ENCODE peak calls at places on chromosomes 3 and 15, in four cellular contexts. U is stomach, S is A549, T is ovary. H is an unnamed sample.

GRCh38 chr3:184899953-184900595 is 88.1 kb downstream of the VPS8 start:
- DNase-seq in U (no peak), S (no peak), T (no peak), H (no peak)

GRCh38 chr3:137163241-137163916 is 205.6 kb downstream of the IL20RB start:
- DNase-seq in U (no peak), S (no peak), T (peak), H (no peak)

GRCh38 chr15:80920271-80920699 is 69.3 kb downstream of the MESD start:
- DNase-seq in U (no peak), S (no peak), T (no peak), H (no peak)

GRCh38 chr3:136018876-136019275 is 53.3 kb downstream of the PPP2R3A start:
- DNase-seq in U (no peak), S (no peak), T (no peak), H (no peak)

GRCh38 chr3:149790265-149790664 is 2.1 kb downstream of the ANKUB1 start:
- DNase-seq in U (no peak), S (no peak), T (no peak), H (no peak)

GRCh38 chr3:98563661-98564281 is 29.6 kb downstream of the CPOX start:
- DNase-seq in U (no peak), S (no peak), T (no peak), H (no peak)

GRCh38 chr3:169243122-169243521 is 420.4 kb downstream of the MECOM start:
- DNase-seq in U (no peak), S (no peak), T (no peak), H (no peak)

GRCh38 chr15:70267306-70267705 is 169.6 kb upstream of the TLE3 start:
- DNase-seq in U (no peak), S (no peak), T (no peak), H (no peak)

GRCh38 chr3:94431831-94432230 is 369.0 kb downstream of the NSUN3 start:
- DNase-seq in U (no peak), S (no peak), T (no peak), H (no peak)

GRCh38 chr3:13113346-13114335 is 40.4 kb upstream of the IQSEC1 start:
- DNase-seq in U (no peak), S (no peak), T (no peak), H (peak)

GRCh38 chr3:30641612-30642251 is 35.3 kb downstream of the TGFBR2 start:
- DNase-seq in U (no peak), S (no peak), T (no peak), H (no peak)

GRCh38 chr3:30638685-30639412 is 32.4 kb downstream of the TGFBR2 start:
- DNase-seq in U (no peak), S (no peak), T (no peak), H (no peak)

GRCh38 chr3:30637310-30638227 is 31.2 kb downstream of the TGFBR2 start:
- DNase-seq in U (no peak), S (no peak), T (no peak), H (no peak)

GRCh38 chr3:30640856-30641255 is 34.5 kb downstream of the TGFBR2 start:
- DNase-seq in U (no peak), S (no peak), T (no peak), H (no peak)

GRCh38 chr3:30639937-30640336 is 33.5 kb downstream of the TGFBR2 start:
- DNase-seq in U (no peak), S (no peak), T (no peak), H (no peak)
- TF ChIP-seq EP300 in U (no peak), S (no peak), T (no peak), H (no peak)

GRCh38 chr15:76339302-76340197 is 3.0 kb downstream of the ISL2 start:
- DNase-seq in U (no peak), S (no peak), T (no peak), H (no peak)
- H3K4me3 ChIP-seq in U (peak), S (no peak), T (peak), H (peak)

DNA sequence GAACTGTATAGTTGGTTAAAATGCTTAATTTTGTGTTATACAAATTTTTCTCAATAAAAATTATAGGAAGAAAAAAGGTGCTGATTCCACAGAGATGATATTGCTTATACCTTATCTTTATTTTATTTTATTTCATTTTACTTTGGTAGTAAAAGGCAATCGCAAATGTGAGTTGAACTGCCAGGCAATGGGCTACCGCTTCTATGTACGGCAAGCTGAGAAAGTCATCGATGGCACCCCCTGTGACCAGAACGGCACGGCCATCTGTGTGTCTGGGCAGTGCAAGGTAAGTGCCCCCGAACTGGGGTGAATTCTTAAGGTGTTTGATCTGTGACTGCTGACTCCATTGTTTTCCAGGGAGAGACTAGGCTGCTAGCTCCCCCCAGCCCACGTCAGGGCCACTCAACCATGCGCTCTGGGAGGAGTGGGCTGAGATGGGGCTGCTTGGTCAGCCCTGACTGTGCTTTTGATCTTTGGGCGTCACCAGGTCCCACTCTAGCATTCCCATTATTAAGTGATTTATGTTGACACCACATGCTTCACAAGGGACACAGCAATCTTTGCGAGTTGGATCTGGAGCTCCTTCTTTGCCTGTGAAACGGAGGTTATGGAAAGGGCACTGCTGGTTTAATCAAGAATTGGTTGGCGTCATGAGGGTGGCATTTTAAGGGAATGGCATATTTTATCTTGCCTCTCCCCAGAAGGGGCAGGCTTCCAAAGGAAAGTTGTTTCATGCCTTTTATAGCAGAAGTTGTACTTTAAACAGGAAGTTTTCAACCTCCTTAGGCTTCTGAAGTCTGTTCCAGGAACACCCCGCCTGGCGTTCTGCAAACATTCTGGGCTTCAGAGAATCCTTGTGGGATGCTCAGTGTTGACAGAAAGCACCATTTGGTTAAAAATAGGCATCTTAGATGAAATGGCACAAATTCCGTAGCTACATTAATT is 296.5 kb downstream of the THSD4 start:
- DNase-seq in U (peak), S (peak), T (no peak), H (peak)
- TF ChIP-seq EP300 in U (no peak), S (peak), T (no peak), H (peak)

GRCh38 chr3:66497288-66497972 is 3.4 kb downstream of the LRIG1 start:
- DNase-seq in U (no peak), S (no peak), T (no peak), H (no peak)
- H3K4me3 ChIP-seq in U (peak), S (no peak), T (no peak), H (no peak)

DNA sequence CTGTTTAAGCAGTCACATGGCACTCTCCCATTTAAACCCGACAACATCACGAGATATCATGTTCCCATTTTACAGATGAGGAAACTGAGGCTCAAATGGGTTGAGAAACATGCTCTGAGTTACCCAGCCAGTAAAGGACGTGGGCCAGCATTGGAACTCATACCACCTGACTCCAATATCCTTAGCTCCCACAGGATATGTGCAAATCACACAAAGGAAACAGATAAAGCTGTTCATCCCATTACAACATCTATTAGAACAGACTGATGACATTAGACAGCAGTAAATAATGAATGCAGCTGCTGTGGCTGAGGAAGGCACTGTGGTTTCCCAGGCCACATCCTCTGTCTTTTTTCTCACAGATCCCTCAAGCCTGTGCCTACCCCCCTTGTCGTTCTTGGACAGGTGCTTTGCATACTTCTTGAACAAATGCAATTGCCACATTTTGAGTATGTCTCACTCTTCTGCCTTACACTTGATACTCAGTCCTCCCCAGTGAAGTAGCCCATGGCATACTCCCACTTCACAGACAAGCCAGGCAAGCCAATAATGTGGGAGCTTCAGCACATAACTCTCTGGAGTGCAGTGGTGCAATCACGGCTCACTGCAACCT is 17.7 kb downstream of the FRMD4B start:
- DNase-seq in U (no peak), S (no peak), T (no peak), H (no peak)
- TF ChIP-seq EP300 in U (no peak), S (no peak), T (no peak), H (no peak)

GRCh38 chr3:133413166-133414020 is 13.5 kb downstream of the BFSP2 start:
- DNase-seq in U (no peak), S (no peak), T (no peak), H (no peak)

GRCh38 chr3:133408366-133408765 is 8.5 kb downstream of the BFSP2 start:
- DNase-seq in U (no peak), S (no peak), T (no peak), H (no peak)

GRCh38 chr3:133408961-133409360 is 9.1 kb downstream of the BFSP2 start:
- DNase-seq in U (no peak), S (no peak), T (no peak), H (no peak)

GRCh38 chr3:133412511-133413165 is 12.8 kb downstream of the BFSP2 start:
- DNase-seq in U (no peak), S (no peak), T (no peak), H (no peak)

DNA sequence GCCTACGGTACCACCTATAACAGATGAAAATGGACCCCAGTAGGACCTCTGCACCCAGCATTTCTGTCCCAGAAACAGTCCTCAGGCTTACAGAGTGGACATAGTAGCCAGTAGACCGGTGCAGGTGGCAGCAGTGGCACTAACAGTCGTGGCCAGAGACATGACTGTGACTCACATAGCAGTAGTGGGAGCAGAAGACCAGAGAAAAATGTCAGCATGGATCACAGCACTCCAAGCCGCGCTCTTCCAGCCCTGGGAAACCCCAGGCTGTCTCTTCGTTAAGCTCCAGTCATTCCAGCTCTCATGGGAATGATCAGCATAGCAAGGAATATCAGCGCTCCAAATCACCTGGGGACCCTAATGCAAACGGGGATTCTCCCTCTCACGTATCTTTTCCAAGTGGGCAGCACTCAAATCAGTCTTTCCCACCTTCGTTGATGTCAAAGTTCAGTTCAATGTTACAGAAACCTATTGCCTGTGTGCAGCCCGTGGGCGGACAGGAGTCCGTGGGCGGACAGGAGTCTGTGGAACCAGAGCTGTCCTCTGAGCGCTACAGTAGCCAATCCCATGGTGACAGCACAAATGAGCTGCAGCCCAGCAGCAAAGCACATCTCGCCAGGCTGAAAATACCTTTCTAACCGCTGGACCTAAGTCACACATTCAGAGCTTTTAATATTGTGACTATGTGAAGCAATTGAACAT is 10.5 kb downstream of the BFSP2 start:
- DNase-seq in U (no peak), S (no peak), T (no peak), H (no peak)
- H3K4me3 ChIP-seq in U (no peak), S (no peak), T (no peak), H (no peak)

GRCh38 chr3:32443471-32443870 is 51.8 kb downstream of the CMTM7 start:
- DNase-seq in U (no peak), S (no peak), T (no peak), H (no peak)
- TF ChIP-seq EP300 in U (no peak), S (no peak), T (no peak), H (no peak)

GRCh38 chr3:101780661-101781060 is 1.6 kb downstream of the NXPE3 start:
- DNase-seq in U (no peak), S (peak), T (peak), H (no peak)
- H3K4me3 ChIP-seq in U (peak), S (peak), T (no peak), H (no peak)

DNA sequence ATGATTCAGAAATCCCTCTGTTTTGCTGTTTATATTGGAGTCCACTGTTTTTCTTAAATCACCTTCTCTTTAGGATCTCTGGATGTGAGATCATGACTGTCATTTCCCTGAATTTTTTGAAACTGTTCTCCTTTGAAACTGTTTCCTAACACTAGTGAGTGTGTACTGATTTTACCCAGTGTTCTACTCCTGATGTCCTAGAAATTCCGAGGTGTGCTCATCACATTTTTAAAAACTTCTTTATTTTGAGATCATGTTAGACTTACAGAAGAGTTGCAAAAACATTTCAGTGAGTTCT is 292.5 kb downstream of the NFKBIZ start:
- DNase-seq in U (no peak), S (no peak), T (no peak), H (no peak)
- TF ChIP-seq EP300 in U (no peak), S (no peak), T (no peak), H (no peak)

H was measured in tibial nerve.